ENCODE peak calls at places on chromosomes 7 and 10, in nine cellular contexts. One of them, this sample, is unnamed.

GRCh38 chr10:112520864-112521263 is 73.8 kb downstream of the VTI1A start:
- DNase-seq in thyroid gland: no peak
- DNase-seq in tibial artery: no peak
- DNase-seq in heart right ventricle: no peak
- DNase-seq in CD4-positive, alpha-beta memory T cell: no peak
- DNase-seq in psoas muscle: no peak
- DNase-seq in SK-N-SH: no peak
- DNase-seq in lower lobe of right lung: no peak
- DNase-seq in HepG2: no peak
- DNase-seq in this sample: no peak

GRCh38 chr10:124971276-124971675 is 29.4 kb downstream of the ZRANB1 start:
- DNase-seq in thyroid gland: no peak
- DNase-seq in tibial artery: no peak
- DNase-seq in heart right ventricle: no peak
- DNase-seq in CD4-positive, alpha-beta memory T cell: no peak
- DNase-seq in psoas muscle: no peak
- DNase-seq in SK-N-SH: no peak
- DNase-seq in lower lobe of right lung: no peak
- DNase-seq in HepG2: no peak
- DNase-seq in this sample: no peak

GRCh38 chr10:21526952-21527633 is 1.6 kb upstream of the SKIDA1 start:
- DNase-seq in thyroid gland: peak; percentile 60
- DNase-seq in tibial artery: peak; percentile 59
- DNase-seq in heart right ventricle: peak; percentile 79
- DNase-seq in CD4-positive, alpha-beta memory T cell: peak; percentile 34
- DNase-seq in psoas muscle: peak; percentile 71
- DNase-seq in SK-N-SH: peak; percentile 73
- DNase-seq in lower lobe of right lung: peak; percentile 77
- DNase-seq in HepG2: peak; percentile 70
- DNase-seq in this sample: peak; percentile 81

GRCh38 chr7:144470052-144470451 is 66.6 kb upstream of the NOBOX start:
- DNase-seq in thyroid gland: no peak
- DNase-seq in tibial artery: no peak
- DNase-seq in heart right ventricle: no peak
- DNase-seq in CD4-positive, alpha-beta memory T cell: no peak
- DNase-seq in psoas muscle: no peak
- DNase-seq in SK-N-SH: no peak
- DNase-seq in lower lobe of right lung: no peak
- DNase-seq in HepG2: no peak
- DNase-seq in this sample: no peak

GRCh38 chr10:49743464-49744075 is 18.6 kb downstream of the OGDHL start:
- DNase-seq in thyroid gland: no peak
- DNase-seq in tibial artery: no peak
- DNase-seq in heart right ventricle: no peak
- DNase-seq in CD4-positive, alpha-beta memory T cell: no peak
- DNase-seq in psoas muscle: no peak
- DNase-seq in SK-N-SH: peak; percentile 17
- DNase-seq in lower lobe of right lung: no peak
- DNase-seq in HepG2: no peak
- DNase-seq in this sample: no peak

GRCh38 chr10:69340695-69341094 is 62.4 kb downstream of the HK1 start:
- DNase-seq in thyroid gland: no peak
- DNase-seq in tibial artery: no peak
- DNase-seq in heart right ventricle: no peak
- DNase-seq in CD4-positive, alpha-beta memory T cell: no peak
- DNase-seq in psoas muscle: no peak
- DNase-seq in SK-N-SH: peak; percentile 4
- DNase-seq in lower lobe of right lung: no peak
- DNase-seq in HepG2: no peak
- DNase-seq in this sample: no peak

GRCh38 chr10:3119796-3120459 is 52.6 kb downstream of the PFKP start:
- DNase-seq in thyroid gland: no peak
- DNase-seq in tibial artery: no peak
- DNase-seq in heart right ventricle: no peak
- DNase-seq in CD4-positive, alpha-beta memory T cell: no peak
- DNase-seq in psoas muscle: no peak
- DNase-seq in SK-N-SH: peak; percentile 77
- DNase-seq in lower lobe of right lung: no peak
- DNase-seq in HepG2: no peak
- DNase-seq in this sample: no peak

GRCh38 chr7:104923010-104923421 is 91.0 kb upstream of the KMT2E start:
- DNase-seq in thyroid gland: peak; percentile 77
- DNase-seq in tibial artery: peak; percentile 74
- DNase-seq in heart right ventricle: peak; percentile 51
- DNase-seq in CD4-positive, alpha-beta memory T cell: peak; percentile 67
- DNase-seq in psoas muscle: peak; percentile 53
- DNase-seq in SK-N-SH: peak; percentile 74
- DNase-seq in lower lobe of right lung: peak; percentile 84
- DNase-seq in HepG2: peak; percentile 84
- DNase-seq in this sample: peak; percentile 54

GRCh38 chr10:1579671-1580070 is 157.7 kb downstream of the ADARB2 start:
- DNase-seq in thyroid gland: no peak
- DNase-seq in tibial artery: no peak
- DNase-seq in heart right ventricle: no peak
- DNase-seq in CD4-positive, alpha-beta memory T cell: no peak
- DNase-seq in psoas muscle: no peak
- DNase-seq in SK-N-SH: no peak
- DNase-seq in lower lobe of right lung: no peak
- DNase-seq in HepG2: no peak
- DNase-seq in this sample: no peak

GRCh38 chr7:8221124-8221523 is 40.8 kb downstream of the ICA1 start:
- DNase-seq in thyroid gland: no peak
- DNase-seq in tibial artery: no peak
- DNase-seq in heart right ventricle: no peak
- DNase-seq in CD4-positive, alpha-beta memory T cell: no peak
- DNase-seq in psoas muscle: no peak
- DNase-seq in SK-N-SH: no peak
- DNase-seq in lower lobe of right lung: no peak
- DNase-seq in HepG2: no peak
- DNase-seq in this sample: no peak

GRCh38 chr7:42693722-42694121 is 218.1 kb downstream of the C7orf25 start:
- DNase-seq in thyroid gland: no peak
- DNase-seq in tibial artery: no peak
- DNase-seq in heart right ventricle: no peak
- DNase-seq in CD4-positive, alpha-beta memory T cell: no peak
- DNase-seq in psoas muscle: no peak
- DNase-seq in SK-N-SH: no peak
- DNase-seq in lower lobe of right lung: no peak
- DNase-seq in HepG2: no peak
- DNase-seq in this sample: no peak

GRCh38 chr10:30555465-30555864 is 74.1 kb downstream of the LYZL2 start:
- DNase-seq in thyroid gland: no peak
- DNase-seq in tibial artery: no peak
- DNase-seq in heart right ventricle: no peak
- DNase-seq in CD4-positive, alpha-beta memory T cell: no peak
- DNase-seq in psoas muscle: no peak
- DNase-seq in SK-N-SH: no peak
- DNase-seq in lower lobe of right lung: no peak
- DNase-seq in HepG2: no peak
- DNase-seq in this sample: no peak

GRCh38 chr10:30554443-30554831 is 75.1 kb downstream of the LYZL2 start:
- DNase-seq in thyroid gland: no peak
- DNase-seq in tibial artery: no peak
- DNase-seq in heart right ventricle: no peak
- DNase-seq in CD4-positive, alpha-beta memory T cell: no peak
- DNase-seq in psoas muscle: no peak
- DNase-seq in SK-N-SH: no peak
- DNase-seq in lower lobe of right lung: no peak
- DNase-seq in HepG2: no peak
- DNase-seq in this sample: no peak

GRCh38 chr10:30550967-30551815 is 78.4 kb downstream of the LYZL2 start:
- DNase-seq in thyroid gland: no peak
- DNase-seq in tibial artery: no peak
- DNase-seq in heart right ventricle: no peak
- DNase-seq in CD4-positive, alpha-beta memory T cell: no peak
- DNase-seq in psoas muscle: no peak
- DNase-seq in SK-N-SH: no peak
- DNase-seq in lower lobe of right lung: no peak
- DNase-seq in HepG2: no peak
- DNase-seq in this sample: no peak

GRCh38 chr10:30553625-30554442 is 75.7 kb downstream of the LYZL2 start:
- DNase-seq in thyroid gland: peak; percentile 76
- DNase-seq in tibial artery: peak; percentile 83
- DNase-seq in heart right ventricle: peak; percentile 72
- DNase-seq in CD4-positive, alpha-beta memory T cell: no peak
- DNase-seq in psoas muscle: peak; percentile 67
- DNase-seq in SK-N-SH: no peak
- DNase-seq in lower lobe of right lung: peak; percentile 76
- DNase-seq in HepG2: peak; percentile 57
- DNase-seq in this sample: peak; percentile 76

GRCh38 chr10:30553018-30553624 is 76.4 kb downstream of the LYZL2 start:
- DNase-seq in thyroid gland: no peak
- DNase-seq in tibial artery: no peak
- DNase-seq in heart right ventricle: no peak
- DNase-seq in CD4-positive, alpha-beta memory T cell: no peak
- DNase-seq in psoas muscle: no peak
- DNase-seq in SK-N-SH: no peak
- DNase-seq in lower lobe of right lung: no peak
- DNase-seq in HepG2: no peak
- DNase-seq in this sample: no peak
- H3K27ac ChIP-seq in thyroid gland: peak overlapping the region; percentile 63
- H3K27ac ChIP-seq in tibial artery: peak overlapping the region; percentile 54
- H3K27ac ChIP-seq in heart right ventricle: peak overlapping the region; percentile 82
- H3K27ac ChIP-seq in CD4-positive, alpha-beta memory T cell: no peak overlapping the region
- H3K27ac ChIP-seq in psoas muscle: peak overlapping the region; percentile 18
- H3K27ac ChIP-seq in SK-N-SH: no peak overlapping the region
- H3K27ac ChIP-seq in lower lobe of right lung: peak overlapping the region; percentile 83
- H3K27ac ChIP-seq in HepG2: peak overlapping the region; percentile 49
- H3K27ac ChIP-seq in this sample: peak overlapping the region; percentile 89

GRCh38 chr10:62847433-62847832 is 31.3 kb upstream of the EGR2 start:
- DNase-seq in thyroid gland: no peak
- DNase-seq in tibial artery: no peak
- DNase-seq in heart right ventricle: no peak
- DNase-seq in CD4-positive, alpha-beta memory T cell: no peak
- DNase-seq in psoas muscle: no peak
- DNase-seq in SK-N-SH: no peak
- DNase-seq in lower lobe of right lung: no peak
- DNase-seq in HepG2: no peak
- DNase-seq in this sample: no peak

GRCh38 chr10:62851449-62851848 is 35.3 kb upstream of the EGR2 start:
- DNase-seq in thyroid gland: no peak
- DNase-seq in tibial artery: no peak
- DNase-seq in heart right ventricle: no peak
- DNase-seq in CD4-positive, alpha-beta memory T cell: no peak
- DNase-seq in psoas muscle: no peak
- DNase-seq in SK-N-SH: no peak
- DNase-seq in lower lobe of right lung: no peak
- DNase-seq in HepG2: no peak
- DNase-seq in this sample: no peak

GRCh38 chr10:62853710-62854109 is 37.5 kb upstream of the EGR2 start:
- DNase-seq in thyroid gland: no peak
- DNase-seq in tibial artery: no peak
- DNase-seq in heart right ventricle: no peak
- DNase-seq in CD4-positive, alpha-beta memory T cell: no peak
- DNase-seq in psoas muscle: no peak
- DNase-seq in SK-N-SH: no peak
- DNase-seq in lower lobe of right lung: no peak
- DNase-seq in HepG2: no peak
- DNase-seq in this sample: no peak

GRCh38 chr10:62852961-62853702 is 37.0 kb upstream of the EGR2 start:
- DNase-seq in thyroid gland: no peak
- DNase-seq in tibial artery: no peak
- DNase-seq in heart right ventricle: no peak
- DNase-seq in CD4-positive, alpha-beta memory T cell: no peak
- DNase-seq in psoas muscle: no peak
- DNase-seq in SK-N-SH: no peak
- DNase-seq in lower lobe of right lung: no peak
- DNase-seq in HepG2: no peak
- DNase-seq in this sample: no peak

DNA sequence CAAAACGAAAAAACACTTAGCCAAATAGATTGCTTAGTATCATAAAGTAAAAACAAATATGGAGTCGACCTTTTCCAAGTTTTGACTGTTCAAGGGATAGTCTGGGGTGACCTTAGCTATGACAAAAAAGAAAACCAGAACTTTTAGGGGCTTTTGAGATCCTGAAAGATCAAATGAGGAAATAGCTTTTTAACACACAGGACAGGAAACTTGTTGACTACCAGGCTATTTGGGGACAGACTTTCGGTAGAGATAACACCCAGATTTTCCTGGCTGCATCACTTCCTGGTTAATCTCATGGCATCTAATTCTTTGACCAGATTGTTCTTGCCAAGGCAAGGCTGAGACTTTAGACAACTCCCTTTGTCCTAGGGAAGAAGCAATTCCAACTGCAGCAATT is 34.5 kb upstream of the EGR2 start:
- DNase-seq in thyroid gland: no peak
- DNase-seq in tibial artery: no peak
- DNase-seq in heart right ventricle: no peak
- DNase-seq in CD4-positive, alpha-beta memory T cell: no peak
- DNase-seq in psoas muscle: no peak
- DNase-seq in SK-N-SH: no peak
- DNase-seq in lower lobe of right lung: no peak
- DNase-seq in HepG2: no peak
- DNase-seq in this sample: no peak
- H3K27me3 ChIP-seq in thyroid gland: no peaks in the 10 kb centered on the region
- H3K27me3 ChIP-seq in tibial artery: no peaks in the 10 kb centered on the region
- H3K27me3 ChIP-seq in heart right ventricle: peaks cover 3% of the 10 kb centered on the region
- H3K27me3 ChIP-seq in CD4-positive, alpha-beta memory T cell: no peaks in the 10 kb centered on the region
- H3K27me3 ChIP-seq in psoas muscle: no peaks in the 10 kb centered on the region
- H3K27me3 ChIP-seq in SK-N-SH: no peaks in the 10 kb centered on the region
- H3K27me3 ChIP-seq in lower lobe of right lung: no peaks in the 10 kb centered on the region
- H3K27me3 ChIP-seq in HepG2: no peaks in the 10 kb centered on the region
- H3K27me3 ChIP-seq in this sample: peaks cover 22% of the 10 kb centered on the region

GRCh38 chr7:50640256-50640655 is 75.1 kb upstream of the DDC start:
- DNase-seq in thyroid gland: no peak
- DNase-seq in tibial artery: no peak
- DNase-seq in heart right ventricle: no peak
- DNase-seq in CD4-positive, alpha-beta memory T cell: no peak
- DNase-seq in psoas muscle: no peak
- DNase-seq in SK-N-SH: no peak
- DNase-seq in lower lobe of right lung: no peak
- DNase-seq in HepG2: no peak
- DNase-seq in this sample: no peak
- H3K36me3 ChIP-seq in thyroid gland: no peaks in the 10 kb centered on the region
- H3K36me3 ChIP-seq in tibial artery: no peaks in the 10 kb centered on the region
- H3K36me3 ChIP-seq in heart right ventricle: no peaks in the 10 kb centered on the region
- H3K36me3 ChIP-seq in CD4-positive, alpha-beta memory T cell: no peaks in the 10 kb centered on the region
- H3K36me3 ChIP-seq in psoas muscle: no peaks in the 10 kb centered on the region
- H3K36me3 ChIP-seq in SK-N-SH: peaks cover 10% of the 10 kb centered on the region
- H3K36me3 ChIP-seq in lower lobe of right lung: no peaks in the 10 kb centered on the region
- H3K36me3 ChIP-seq in HepG2: no peaks in the 10 kb centered on the region
- H3K36me3 ChIP-seq in this sample: no peaks in the 10 kb centered on the region

DNA sequence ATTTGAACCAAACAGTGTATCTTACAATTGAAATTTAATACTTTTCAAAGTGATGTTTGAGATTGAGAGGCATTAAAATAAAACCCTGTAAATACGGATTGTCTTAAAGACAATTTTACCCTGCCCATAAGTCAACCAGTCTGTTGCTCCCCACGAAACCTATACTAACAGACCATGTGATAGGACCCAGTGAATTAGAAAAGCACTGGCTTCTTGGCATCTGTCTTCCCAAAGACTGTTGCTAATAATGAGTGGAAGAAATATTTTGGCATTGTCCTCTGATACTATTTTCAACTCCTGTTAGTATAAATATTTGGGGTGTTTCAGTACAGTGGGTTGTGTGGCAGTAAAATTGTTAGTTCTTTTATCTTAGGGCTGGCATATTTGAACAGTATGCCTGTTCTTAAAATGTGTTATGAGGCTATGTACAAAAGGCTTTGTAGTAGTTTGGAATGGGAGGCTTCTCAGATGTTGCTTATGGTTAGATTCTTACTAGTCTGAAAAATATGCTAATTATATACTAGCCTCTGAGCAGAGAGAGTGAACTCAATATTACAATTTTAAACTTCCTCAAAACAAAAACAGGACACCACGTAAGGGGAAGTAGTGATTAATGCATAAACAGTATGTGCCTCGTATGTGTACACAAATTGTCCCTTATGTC is 115.1 kb downstream of the ARID5B start:
- DNase-seq in thyroid gland: no peak
- DNase-seq in tibial artery: no peak
- DNase-seq in heart right ventricle: no peak
- DNase-seq in CD4-positive, alpha-beta memory T cell: no peak
- DNase-seq in psoas muscle: no peak
- DNase-seq in SK-N-SH: no peak
- DNase-seq in lower lobe of right lung: no peak
- DNase-seq in HepG2: no peak
- DNase-seq in this sample: no peak
- H3K27ac ChIP-seq in thyroid gland: no peak overlapping the region
- H3K27ac ChIP-seq in tibial artery: peak overlapping the region; percentile 26
- H3K27ac ChIP-seq in heart right ventricle: peak overlapping the region; percentile 67
- H3K27ac ChIP-seq in CD4-positive, alpha-beta memory T cell: no peak overlapping the region
- H3K27ac ChIP-seq in psoas muscle: peak overlapping the region; percentile 11
- H3K27ac ChIP-seq in SK-N-SH: peak overlapping the region; percentile 32
- H3K27ac ChIP-seq in lower lobe of right lung: peak overlapping the region; percentile 68
- H3K27ac ChIP-seq in HepG2: no peak overlapping the region
- H3K27ac ChIP-seq in this sample: peak overlapping the region; percentile 41